ENCODE peak calls at places on chromosomes 1 and 21, in four cellular contexts. F, A, U and Q are unnamed samples. For H3K9me3, the result is how much of the 10 kb centered on the place peaks cover.

GRCh38 chr21:34724131-34724856 is 55.5 kb downstream of the CLIC6 start:
- DNase-seq in F (no peak), A (no peak), U (no peak), Q (no peak)

GRCh38 chr1:23393706-23394105 is 24.1 kb upstream of the ZNF436 start:
- DNase-seq in F (no peak), A (peak), U (peak), Q (peak)

GRCh38 chr1:202627841-202628565 is 82.3 kb downstream of the SYT2 start:
- DNase-seq in F (no peak), A (no peak), U (no peak), Q (no peak)

GRCh38 chr1:152506899-152507498 is 3.6 kb upstream of the LCE5A start:
- DNase-seq in F (no peak), A (no peak), U (no peak), Q (no peak)

GRCh38 chr1:58549231-58549958 is 2.9 kb upstream of the OMA1 start:
- DNase-seq in F (no peak), A (no peak), U (no peak), Q (no peak)

GRCh38 chr1:10431065-10431730 is 965 bp downstream of the CENPS start:
- DNase-seq in F (no peak), A (no peak), U (no peak), Q (no peak)

GRCh38 chr1:99481391-99481996 is 164.4 kb upstream of the PALMD start:
- DNase-seq in F (peak), A (peak), U (peak), Q (no peak)

GRCh38 chr1:47624531-47624930 is 186.7 kb downstream of the FOXD2 start:
- DNase-seq in F (no peak), A (no peak), U (no peak), Q (peak)

GRCh38 chr1:170545476-170545875 is 13.5 kb downstream of the GORAB start:
- DNase-seq in F (no peak), A (no peak), U (peak), Q (no peak)

GRCh38 chr1:11391327-11391726 is 87.6 kb upstream of the DISP3 start:
- DNase-seq in F (no peak), A (no peak), U (no peak), Q (no peak)

GRCh38 chr1:185668013-185668412 is 66.2 kb upstream of the HMCN1 start:
- DNase-seq in F (no peak), A (no peak), U (no peak), Q (no peak)

GRCh38 chr1:55378582-55378981 is 163.4 kb upstream of the USP24 start:
- DNase-seq in F (no peak), A (no peak), U (peak), Q (no peak)

GRCh38 chr1:228361314-228362140 is 45.1 kb downstream of the TRIM11 start:
- DNase-seq in F (peak), A (no peak), U (no peak), Q (no peak)

GRCh38 chr1:228360533-228361313 is 45.9 kb downstream of the TRIM11 start:
- DNase-seq in F (peak), A (no peak), U (no peak), Q (peak)

GRCh38 chr1:228362884-228363450 is 43.7 kb downstream of the TRIM11 start:
- DNase-seq in F (peak), A (no peak), U (no peak), Q (no peak)

GRCh38 chr1:228363686-228364067 is 43.0 kb downstream of the TRIM11 start:
- DNase-seq in F (peak), A (peak), U (no peak), Q (no peak)

DNA sequence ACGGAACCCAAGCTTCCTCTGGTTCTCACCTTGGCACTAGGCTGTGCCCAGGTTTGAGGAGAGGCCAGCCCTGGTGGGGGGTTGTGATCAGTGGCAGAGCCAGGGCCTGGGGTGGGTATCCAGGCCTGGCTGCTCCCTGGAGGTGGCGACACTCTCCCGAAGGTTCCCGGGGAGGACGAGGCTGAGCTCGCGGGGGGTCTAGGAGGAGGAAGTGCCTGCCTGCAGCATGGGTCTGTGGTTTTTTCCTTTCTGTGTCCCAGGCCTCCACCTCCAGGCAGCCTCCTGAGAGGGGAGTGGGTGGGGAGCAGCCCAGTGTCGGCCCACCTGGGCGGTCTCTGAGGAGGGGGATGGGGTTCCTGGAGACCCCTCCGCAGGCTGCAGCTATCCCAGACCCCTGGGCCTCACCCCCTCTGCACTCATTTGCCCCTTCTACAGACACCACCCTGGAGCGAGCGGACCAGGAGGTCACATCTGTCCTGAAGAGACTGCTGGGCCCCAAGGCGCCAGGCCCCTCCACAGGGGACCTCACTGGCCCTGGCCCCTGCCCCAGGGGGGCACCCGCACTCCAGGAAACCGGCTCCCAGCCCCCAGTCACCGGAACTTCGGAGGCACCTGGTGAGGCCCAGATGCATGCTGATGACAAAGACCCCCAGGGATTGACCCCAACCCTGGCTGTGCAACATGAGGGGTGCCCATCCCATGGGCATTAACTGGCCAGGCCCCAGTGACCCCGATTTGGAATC is 44.3 kb downstream of the TRIM11 start:
- DNase-seq in F (peak), A (no peak), U (no peak), Q (peak)
- H3K9me3 ChIP-seq in F (under half), A (under half), U (under half), Q (under half)

GRCh38 chr1:193190096-193190744 is 3.8 kb upstream of the B3GALT2 start:
- DNase-seq in F (no peak), A (no peak), U (peak), Q (no peak)
- H3K27ac ChIP-seq in F (no peak), A (peak), U (no peak), Q (no peak)

DNA sequence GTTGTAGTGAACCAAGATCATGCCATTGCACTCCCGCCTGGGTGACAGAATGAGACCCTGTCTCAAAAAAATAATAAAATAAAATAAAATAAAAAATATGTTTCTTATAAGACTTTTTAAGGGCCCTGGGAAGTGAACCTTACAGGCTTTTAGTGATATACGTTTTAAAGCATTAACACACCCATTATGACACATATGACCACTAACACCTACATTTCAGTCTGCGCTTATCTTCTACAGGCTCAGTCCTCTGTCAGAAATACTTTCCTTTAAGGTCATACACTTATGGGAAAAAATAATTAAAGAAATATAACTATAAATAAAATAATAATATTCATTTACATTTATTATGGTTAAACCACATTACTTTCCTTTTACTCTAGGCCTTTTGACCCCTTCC is 21.9 kb downstream of the ADSS2 start:
- DNase-seq in F (no peak), A (no peak), U (no peak), Q (no peak)
- H3K9me3 ChIP-seq in F (under half), A (under half), U (under half), Q (under half)

DNA sequence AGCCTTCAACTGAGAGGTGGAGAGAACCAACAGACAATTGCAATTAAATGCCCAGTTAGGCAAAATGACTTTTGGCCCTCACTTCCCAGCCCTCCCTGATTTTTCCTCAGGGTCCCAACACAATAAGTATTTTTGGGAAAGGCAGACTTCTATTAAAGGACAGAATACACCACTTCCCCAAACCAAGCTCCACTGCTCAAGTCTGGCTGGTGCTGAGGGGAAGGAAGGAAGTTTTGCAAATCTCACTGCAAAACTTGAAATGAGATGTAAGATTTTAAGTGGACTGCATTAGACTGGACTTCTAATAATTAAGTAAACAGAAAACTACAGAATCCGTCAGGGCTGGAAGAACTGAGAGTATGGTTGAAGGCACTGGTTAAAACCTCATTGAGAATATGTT is 32.2 kb upstream of the CD1D start:
- DNase-seq in F (no peak), A (no peak), U (no peak), Q (no peak)
- H3K27ac ChIP-seq in F (no peak), A (peak), U (no peak), Q (peak)

DNA sequence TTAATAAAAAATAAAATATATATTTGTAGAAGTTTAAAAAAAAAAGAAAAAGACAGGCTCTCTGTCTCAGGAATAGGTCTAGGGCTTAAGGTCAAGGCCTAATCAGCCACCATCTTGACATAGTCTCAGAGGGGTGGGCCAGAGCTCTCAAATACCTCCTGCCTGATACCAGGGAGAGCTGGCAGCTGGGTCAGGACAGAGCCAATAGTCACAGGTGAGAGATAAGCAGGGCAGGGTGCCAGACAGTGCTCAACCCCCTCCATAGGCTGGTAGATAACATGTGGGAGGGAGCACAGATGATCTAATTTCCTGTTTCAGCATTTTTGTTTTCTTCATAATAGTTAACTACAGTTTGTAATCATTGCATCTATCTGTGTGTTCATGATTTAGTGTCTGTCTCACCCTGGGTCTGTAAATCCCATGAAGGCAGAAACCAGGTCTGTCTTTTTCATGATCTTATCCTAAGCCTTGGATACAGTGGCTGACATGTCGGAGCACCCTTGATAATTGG is 152.0 kb upstream of the GRIK3 start:
- DNase-seq in F (no peak), A (no peak), U (no peak), Q (no peak)
- H3K9me3 ChIP-seq in F (under half), A (under half), U (under half), Q (under half)

DNA sequence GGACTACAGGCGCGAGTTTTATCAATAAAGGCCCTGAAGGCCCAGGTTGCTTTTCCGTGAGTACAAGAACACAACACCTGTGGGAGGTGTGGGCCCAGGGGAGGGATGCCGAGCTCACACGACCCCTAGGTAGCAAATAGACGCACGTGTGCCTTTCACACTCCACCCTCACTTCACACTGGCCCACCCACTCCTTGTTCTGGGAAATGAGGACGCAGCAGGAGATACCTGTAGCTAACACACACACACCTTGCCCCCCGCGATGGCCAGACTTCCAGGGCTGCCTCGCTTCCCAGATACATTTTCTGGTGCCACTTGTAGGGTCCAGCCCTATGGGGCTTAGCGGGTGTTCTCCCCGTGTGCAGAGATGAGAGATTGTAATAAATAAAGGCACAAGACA is 4.3 kb upstream of the CCDC27 start:
- DNase-seq in F (peak), A (no peak), U (no peak), Q (no peak)
- H3K27ac ChIP-seq in F (no peak), A (no peak), U (no peak), Q (peak)

GRCh38 chr21:30605968-30606367 is 5.1 kb downstream of the KRTAP22-1 start:
- DNase-seq in F (no peak), A (no peak), U (no peak), Q (no peak)

GRCh38 chr21:30598802-30599201 is at the start of gene KRTAP6-2:
- DNase-seq in F (no peak), A (no peak), U (no peak), Q (no peak)

GRCh38 chr21:30600787-30601186 is at the start of gene KRTAP22-1:
- DNase-seq in F (no peak), A (no peak), U (no peak), Q (no peak)
- H3K9me3 ChIP-seq in F (under half), A (under half), U (under half), Q (under half)

GRCh38 chr1:111199881-111200801 is at the start of gene DENND2D:
- DNase-seq in F (peak), A (peak), U (no peak), Q (peak)

GRCh38 chr1:111200802-111201161 is 336 bp upstream of the DENND2D start:
- DNase-seq in F (no peak), A (no peak), U (no peak), Q (no peak)

GRCh38 chr1:111197598-111198289 is 2.7 kb downstream of the DENND2D start:
- DNase-seq in F (peak), A (no peak), U (peak), Q (no peak)

GRCh38 chr1:111198836-111199235 is 1.6 kb downstream of the DENND2D start:
- DNase-seq in F (no peak), A (no peak), U (no peak), Q (no peak)

GRCh38 chr1:111199329-111199728 is 1.1 kb downstream of the DENND2D start:
- DNase-seq in F (no peak), A (no peak), U (no peak), Q (no peak)
- H3K27ac ChIP-seq in F (peak), A (no peak), U (no peak), Q (no peak)

GRCh38 chr21:44532165-44532564 is 7.8 kb downstream of the KRTAP10-1 start:
- DNase-seq in F (no peak), A (no peak), U (no peak), Q (no peak)

GRCh38 chr21:44530221-44530902 is 9.6 kb downstream of the KRTAP10-1 start:
- DNase-seq in F (no peak), A (no peak), U (no peak), Q (no peak)

GRCh38 chr21:44529503-44530125 is 10.4 kb downstream of the KRTAP10-1 start:
- DNase-seq in F (no peak), A (no peak), U (no peak), Q (peak)

GRCh38 chr21:44531606-44532128 is 8.3 kb downstream of the KRTAP10-1 start:
- DNase-seq in F (no peak), A (no peak), U (no peak), Q (peak)

DNA sequence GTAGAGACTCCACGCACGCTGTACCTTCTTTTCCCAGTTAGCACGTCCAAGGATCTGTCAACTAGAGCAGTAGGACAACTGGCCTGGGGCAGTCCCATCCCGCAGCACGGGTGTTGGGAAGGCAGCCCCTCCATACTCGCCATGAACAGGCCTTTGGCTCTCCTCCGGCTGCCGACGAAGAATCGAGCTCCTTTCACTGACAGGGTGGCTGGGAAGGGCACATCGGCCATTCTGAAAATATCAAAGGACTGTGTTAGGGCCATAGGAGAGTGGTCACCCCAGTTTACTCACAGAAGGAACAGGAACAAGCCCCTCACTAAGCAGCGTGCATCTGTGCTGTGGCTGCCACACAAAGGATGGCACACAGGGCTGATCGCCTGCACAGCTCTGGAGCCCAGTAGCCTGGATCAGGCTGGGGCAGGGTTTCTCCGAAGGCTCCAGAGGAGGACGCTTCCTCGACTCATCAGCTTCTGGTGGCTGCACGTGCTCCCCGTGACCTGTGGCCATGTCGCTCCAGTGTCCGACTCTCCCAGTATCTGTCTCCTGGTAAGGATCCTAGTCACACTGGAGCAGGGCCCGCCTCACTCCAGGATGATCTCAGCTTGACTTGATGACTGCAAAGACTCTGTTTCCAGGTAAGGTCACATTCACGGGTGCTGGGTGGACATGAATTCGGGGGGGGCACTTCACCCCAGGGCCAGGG is 8.9 kb downstream of the KRTAP10-1 start:
- DNase-seq in F (no peak), A (no peak), U (no peak), Q (peak)
- H3K9me3 ChIP-seq in F (under half), A (under half), U (under half), Q (under half)